ENCODE peak calls at places on chromosomes 3 and 15, in nine cellular contexts. J, L, D, E, U, F, M, Q and B are unnamed samples.

GRCh38 chr3:111072016-111072891 is 638 bp downstream of the NECTIN3 start:
- DNase-seq in E (peak; percentile 62), U (peak; percentile 25), D (peak; percentile 37), L (no peak), F (peak; percentile 77), Q (no peak), J (peak; percentile 43), M (peak; percentile 40), B (peak; percentile 28)

GRCh38 chr3:149288655-149289054 is 44.8 kb downstream of the TM4SF18 start:
- DNase-seq in M (no peak), U (no peak), E (no peak), F (no peak), L (no peak), J (no peak), Q (no peak), D (no peak), B (no peak)

GRCh38 chr3:69410301-69410700 is 24.4 kb upstream of the FRMD4B start:
- DNase-seq in J (peak; percentile 56), E (peak; percentile 67), D (peak; percentile 89), F (peak; percentile 73), L (peak; percentile 45), M (peak; percentile 71), Q (peak; percentile 68), U (peak; percentile 53), B (peak; percentile 70)

GRCh38 chr15:91528811-91529210 is 324.7 kb upstream of the SLCO3A1 start:
- DNase-seq in E (no peak), D (no peak), J (no peak), U (no peak), L (no peak), F (no peak), Q (no peak), M (no peak), B (no peak)

GRCh38 chr3:24494616-24495333 is at the start of gene THRB:
- DNase-seq in Q (peak; percentile 70), D (peak; percentile 48), M (peak; percentile 59), L (peak; percentile 28), E (peak; percentile 71), U (no peak), F (peak; percentile 79), J (peak; percentile 43), B (peak; percentile 58)

GRCh38 chr3:17891139-17891850 is 148.9 kb upstream of the TBC1D5 start:
- DNase-seq in U (peak; percentile 8), L (no peak), D (no peak), J (peak; percentile 17), F (no peak), M (peak; percentile 43), Q (no peak), E (no peak), B (no peak)

GRCh38 chr3:69791919-69792399 is 52.7 kb downstream of the MITF start:
- DNase-seq in F (peak; percentile 29), L (no peak), J (peak; percentile 53), E (no peak), Q (no peak), U (peak; percentile 72), M (peak; percentile 77), D (peak; percentile 79), B (no peak)

GRCh38 chr3:36944012-36944640 is 728 bp downstream of the TRANK1 start:
- DNase-seq in E (peak; percentile 79), D (peak; percentile 61), M (peak; percentile 48), F (peak; percentile 78), U (peak; percentile 59), L (peak; percentile 42), Q (peak; percentile 42), J (peak; percentile 61), B (peak; percentile 40)

GRCh38 chr15:29035571-29036285 is 150.0 kb downstream of the APBA2 start:
- DNase-seq in Q (no peak), M (no peak), D (no peak), F (no peak), L (no peak), E (no peak), U (no peak), J (no peak), B (no peak)

GRCh38 chr15:88664151-88664778 is 25.4 kb downstream of the ISG20 start:
- DNase-seq in Q (no peak), D (peak; percentile 34), U (no peak), M (no peak), L (no peak), E (peak; percentile 25), J (no peak), F (peak; percentile 71), B (no peak)

GRCh38 chr3:32374788-32375595 is 16.7 kb upstream of the CMTM7 start:
- DNase-seq in D (peak; percentile 80), F (peak; percentile 96), L (peak; percentile 55), M (peak; percentile 77), U (peak; percentile 74), E (peak; percentile 48), J (peak; percentile 81), Q (no peak), B (peak; percentile 75)

GRCh38 chr3:143480306-143480852 is 360.8 kb downstream of the CHST2 start:
- DNase-seq in F (no peak), Q (no peak), E (no peak), D (peak; percentile 55), U (peak; percentile 35), J (peak; percentile 70), L (no peak), M (peak; percentile 84), B (no peak)

GRCh38 chr3:130900959-130901358 is 7.1 kb downstream of the ATP2C1 start:
- DNase-seq in Q (no peak), D (no peak), U (peak; percentile 14), J (no peak), M (no peak), E (no peak), L (no peak), F (no peak), B (no peak)

DNA sequence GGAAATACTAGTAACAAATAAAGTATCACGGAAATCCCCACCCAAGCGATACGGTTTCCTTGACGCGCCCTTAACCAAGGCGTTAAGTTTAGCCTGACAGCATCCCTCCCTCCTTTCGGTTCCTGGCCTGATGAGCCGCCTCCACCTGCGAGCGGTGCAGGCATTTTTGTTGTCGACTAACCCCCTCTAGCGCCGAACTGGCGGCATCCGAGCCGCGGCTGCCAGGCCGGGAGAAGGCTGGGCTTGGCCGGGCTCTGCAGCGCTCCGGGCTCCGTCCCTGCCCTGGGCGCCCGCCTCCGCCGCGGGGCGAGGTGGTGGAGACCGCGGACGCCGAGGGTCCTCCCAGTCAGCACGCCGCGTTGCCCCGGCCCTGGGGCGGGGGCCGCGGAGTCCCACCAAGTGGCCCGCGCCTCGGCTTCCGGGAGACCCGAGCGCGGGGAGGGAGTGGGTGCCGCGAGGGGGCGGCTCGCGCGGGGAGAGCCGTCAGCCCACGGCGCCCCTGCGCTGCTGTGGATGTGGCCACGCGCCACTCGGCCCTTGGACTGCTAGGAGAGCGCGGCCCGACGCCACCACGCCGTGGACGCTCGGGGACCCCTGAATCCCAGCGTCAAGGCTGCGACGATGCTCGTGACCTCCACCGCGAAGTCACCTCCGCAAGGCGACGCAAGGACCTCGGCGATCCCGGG is 1.1 kb upstream of the EPHA6 start:
- DNase-seq in J (peak; percentile 73), D (peak; percentile 59), E (peak; percentile 88), M (peak; percentile 52), Q (peak; percentile 71), L (no peak), F (peak; percentile 93), U (peak; percentile 30), B (peak; percentile 78)
- TF ChIP-seq CTCF in J (peak; percentile 68), D (peak; percentile 58), E (peak; percentile 49), M (peak; percentile 48), Q (peak; percentile 47), L (no peak), F (peak; percentile 65), U (peak; percentile 63), B (peak; percentile 76)

DNA sequence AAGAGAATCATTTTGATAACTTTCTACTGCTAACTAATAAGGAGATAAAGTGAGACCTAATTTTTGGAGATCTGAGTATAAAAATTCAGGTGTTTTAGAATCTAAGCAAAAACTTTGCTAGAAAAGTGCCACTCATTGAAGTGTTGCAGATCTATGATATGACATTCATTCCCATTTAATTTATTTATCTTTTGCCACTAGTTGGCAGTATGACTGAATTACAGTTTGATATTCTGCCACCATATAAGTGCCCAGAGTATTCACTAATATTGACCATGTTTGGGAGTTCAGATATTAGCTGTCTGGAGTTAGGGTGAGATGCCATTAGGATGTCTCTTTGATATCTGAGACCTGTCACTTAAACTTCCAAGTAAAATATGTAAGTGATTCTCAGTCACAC is 251.3 kb upstream of the GBE1 start:
- DNase-seq in J (no peak), M (no peak), Q (no peak), L (no peak), U (no peak), E (no peak), D (peak; percentile 11), F (no peak), B (no peak)
- TF ChIP-seq CTCF in J (peak; percentile 27), M (peak; percentile 33), Q (no peak), L (no peak), U (peak; percentile 19), E (no peak), D (peak; percentile 24), F (peak; percentile 45), B (no peak)

GRCh38 chr3:175121225-175121624 is 262.1 kb downstream of the NAALADL2 start:
- DNase-seq in E (no peak), U (no peak), D (no peak), L (no peak), Q (no peak), J (no peak), F (peak; percentile 58), M (no peak), B (no peak)
- TF ChIP-seq CTCF in E (no peak), U (peak; percentile 7), D (peak; percentile 20), L (no peak), Q (no peak), J (peak; percentile 34), F (peak; percentile 84), M (peak; percentile 40), B (peak; percentile 59)

GRCh38 chr15:41999290-42000285 is 21.3 kb downstream of the PLA2G4E start:
- DNase-seq in F (no peak), U (no peak), M (no peak), D (no peak), J (no peak), L (no peak), Q (no peak), E (no peak), B (no peak)

GRCh38 chr15:41995476-41995855 is 23.1 kb upstream of the EHD4 start:
- DNase-seq in J (no peak), U (no peak), F (no peak), E (no peak), Q (no peak), M (no peak), D (no peak), L (no peak), B (no peak)

GRCh38 chr15:41996921-41997592 is 23.8 kb downstream of the PLA2G4E start:
- DNase-seq in Q (no peak), L (no peak), E (no peak), M (no peak), F (no peak), J (no peak), U (no peak), D (no peak), B (no peak)

GRCh38 chr15:41996376-41996775 is 24.0 kb upstream of the EHD4 start:
- DNase-seq in F (no peak), M (no peak), Q (no peak), J (no peak), L (no peak), D (no peak), E (no peak), U (no peak), B (no peak)

DNA sequence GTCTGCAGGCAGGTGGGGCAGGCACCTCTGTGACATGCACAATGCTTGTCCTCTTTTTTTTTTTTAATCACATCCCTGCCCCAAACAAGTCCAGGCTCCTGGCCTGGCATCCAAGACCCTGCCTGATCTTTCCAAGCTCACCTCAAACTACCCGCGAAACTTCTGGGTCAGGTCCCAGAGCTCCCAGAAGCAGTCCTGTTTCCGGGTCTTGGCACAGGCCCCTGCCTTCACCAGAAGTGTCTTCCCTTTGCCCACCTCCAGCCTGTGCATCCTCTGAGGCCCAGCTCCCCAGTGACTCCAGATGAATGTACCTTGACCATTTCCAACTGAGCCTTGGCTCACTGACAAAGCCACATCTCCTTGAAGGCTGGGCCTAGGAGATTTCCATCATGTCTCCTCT is 23.0 kb downstream of the PLA2G4E start:
- DNase-seq in D (no peak), L (no peak), Q (no peak), U (no peak), J (no peak), E (no peak), M (no peak), F (no peak), B (no peak)
- TF ChIP-seq CTCF in D (no peak), L (no peak), Q (no peak), U (no peak), J (no peak), E (no peak), M (no peak), F (no peak), B (no peak)